ENCODE peak calls at places on chromosome 17, in eight cellular contexts. Y is colonic mucosa; I is ascending aorta; X is fibroblast of lung; S is small intestine; A is effector memory CD4-positive, alpha-beta T cell; V is PC-3; M is sigmoid colon. B is an unnamed sample.

GRCh38 chr17:61689610-61690180 is 98.7 kb upstream of the NACA2 start:
- DNase-seq in I (no peak), M (no peak), A (no peak), Y (no peak), X (peak; percentile 14), V (peak; percentile 43), S (no peak), B (no peak)

GRCh38 chr17:1577186-1577585 is 14.6 kb upstream of the PITPNA start:
- DNase-seq in I (peak; percentile 97), A (no peak), V (peak; percentile 77), Y (peak; percentile 70), M (peak; percentile 96), S (no peak), X (peak; percentile 94), B (no peak)

GRCh38 chr17:1126801-1127550 is 52.8 kb downstream of the ABR start:
- DNase-seq in M (no peak), X (no peak), V (no peak), I (peak; percentile 59), S (no peak), Y (no peak), A (no peak), B (no peak)

GRCh38 chr17:57674894-57675293 is 70.2 kb downstream of the CCDC182 start:
- DNase-seq in M (no peak), Y (peak; percentile 9), I (peak; percentile 63), A (no peak), X (no peak), V (no peak), S (no peak), B (no peak)

GRCh38 chr17:36493956-36494355 is 7.5 kb downstream of the ZNHIT3 start:
- DNase-seq in Y (no peak), M (no peak), I (no peak), S (no peak), V (no peak), A (no peak), X (no peak), B (no peak)

GRCh38 chr17:35433075-35433894 is 985 bp upstream of the SLFN12 start:
- DNase-seq in X (peak; percentile 99), I (peak; percentile 94), M (peak; percentile 93), Y (peak; percentile 67), S (peak; percentile 87), A (no peak), V (peak; percentile 88), B (peak; percentile 98)

GRCh38 chr17:12282056-12282455 is 261.4 kb downstream of the MAP2K4 start:
- DNase-seq in I (no peak), M (no peak), S (no peak), X (peak; percentile 72), A (no peak), Y (no peak), V (peak; percentile 7), B (no peak)

GRCh38 chr17:376936-377863 is 24.6 kb upstream of the RPH3AL start:
- DNase-seq in Y (no peak), S (peak; percentile 26), M (no peak), I (no peak), X (no peak), V (no peak), A (no peak), B (no peak)

GRCh38 chr17:80103686-80104085 is 2.3 kb downstream of the GAA start:
- DNase-seq in S (no peak), I (no peak), Y (no peak), M (no peak), A (no peak), V (no peak), X (no peak), B (no peak)

GRCh38 chr17:57916925-57917858 is 38.0 kb downstream of the CUEDC1 start:
- DNase-seq in Y (no peak), M (no peak), X (no peak), S (no peak), A (no peak), I (no peak), V (peak; percentile 39), B (no peak)

GRCh38 chr17:72515291-72516065 is 394.7 kb downstream of the SOX9 start:
- DNase-seq in S (no peak), M (no peak), X (peak; percentile 50), Y (no peak), V (no peak), A (no peak), I (no peak), B (no peak)

GRCh38 chr17:17342242-17342945 is 39.2 kb downstream of the NT5M start:
- DNase-seq in V (no peak), M (no peak), S (no peak), I (peak; percentile 35), Y (no peak), X (no peak), A (no peak), B (no peak)

GRCh38 chr17:12996357-12996756 is 21.5 kb downstream of the ELAC2 start:
- DNase-seq in Y (no peak), A (no peak), I (no peak), X (no peak), V (no peak), S (no peak), M (peak; percentile 33), B (no peak)

GRCh38 chr17:733743-734142 is 1.3 kb downstream of the TLCD3A start:
- DNase-seq in Y (no peak), I (no peak), A (no peak), V (no peak), S (no peak), X (no peak), M (no peak), B (no peak)

GRCh38 chr17:2723505-2723996 is 12.0 kb upstream of the CLUH start:
- DNase-seq in I (no peak), A (no peak), V (peak; percentile 32), M (no peak), Y (peak; percentile 67), X (no peak), S (peak; percentile 49), B (no peak)

GRCh38 chr17:59842901-59843652 is 49.7 kb downstream of the TUBD1 start:
- DNase-seq in A (peak; percentile 30), I (no peak), X (peak; percentile 97), V (peak; percentile 98), M (peak; percentile 65), S (peak; percentile 81), Y (peak; percentile 76), B (peak; percentile 94)
- H3K4me1 ChIP-seq in A (peaks cover 30% of the 10 kb centered on the region), I (peaks cover 4% of the 10 kb centered on the region), X (peaks cover 10% of the 10 kb centered on the region), V (peaks cover 58% of the 10 kb centered on the region), M (peaks cover 58% of the 10 kb centered on the region), S (no peaks in the 10 kb centered on the region), Y (peaks cover 24% of the 10 kb centered on the region), B (peaks cover 33% of the 10 kb centered on the region)

GRCh38 chr17:50052822-50053653 is 2.9 kb upstream of the ITGA3 start:
- DNase-seq in X (no peak), I (no peak), M (no peak), V (peak; percentile 51), A (no peak), S (peak; percentile 44), Y (peak; percentile 46), B (no peak)
- H3K4me1 ChIP-seq in X (peaks cover 38% of the 10 kb centered on the region), I (peaks cover 12% of the 10 kb centered on the region), M (peaks cover 35% of the 10 kb centered on the region), V (peaks cover 75% of the 10 kb centered on the region), A (peaks cover 11% of the 10 kb centered on the region), S (no peaks in the 10 kb centered on the region), Y (peaks cover 5% of the 10 kb centered on the region), B (peaks cover 70% of the 10 kb centered on the region)

GRCh38 chr17:77570565-77570898 is 388.0 kb upstream of the TNRC6C start:
- DNase-seq in Y (no peak), V (no peak), I (peak; percentile 60), X (no peak), M (no peak), S (no peak), A (no peak), B (no peak)

GRCh38 chr17:77571141-77571540 is 387.4 kb upstream of the TNRC6C start:
- DNase-seq in V (no peak), Y (no peak), S (no peak), A (no peak), X (no peak), M (no peak), I (peak; percentile 56), B (no peak)

GRCh38 chr17:77572065-77572601 is 386.4 kb upstream of the TNRC6C start:
- DNase-seq in S (no peak), A (no peak), X (no peak), Y (no peak), I (peak; percentile 60), M (no peak), V (no peak), B (no peak)

GRCh38 chr17:77571562-77571981 is 386.9 kb upstream of the TNRC6C start:
- DNase-seq in X (peak; percentile 35), S (peak; percentile 34), M (no peak), V (no peak), Y (no peak), A (no peak), I (peak; percentile 64), B (no peak)

DNA sequence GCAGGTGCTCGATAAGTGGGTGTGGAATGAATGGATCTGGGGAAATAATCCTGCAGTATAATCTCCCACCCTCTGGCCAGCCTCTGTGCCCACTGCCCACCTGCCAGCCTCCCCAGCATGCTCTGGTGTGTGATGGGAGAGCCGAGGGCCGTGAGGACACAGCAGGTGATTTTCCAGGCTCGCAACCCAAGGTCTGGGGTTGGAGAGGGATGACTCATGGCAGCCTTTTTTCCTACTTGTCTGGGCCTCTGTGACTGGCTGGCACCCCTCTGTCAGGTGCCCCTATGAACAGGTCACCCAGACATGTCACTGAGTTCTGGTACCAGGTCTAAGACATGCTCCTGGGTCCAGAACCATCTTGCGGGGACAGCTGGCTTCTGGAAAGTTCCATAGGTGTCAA is 385.7 kb upstream of the TNRC6C start:
- DNase-seq in M (no peak), V (no peak), Y (no peak), A (no peak), S (no peak), X (no peak), I (peak; percentile 61), B (no peak)
- H3K4me1 ChIP-seq in M (peaks cover 17% of the 10 kb centered on the region), V (no peaks in the 10 kb centered on the region), Y (no peaks in the 10 kb centered on the region), A (peaks cover 7% of the 10 kb centered on the region), S (no peaks in the 10 kb centered on the region), X (no peaks in the 10 kb centered on the region), I (no peaks in the 10 kb centered on the region), B (no peaks in the 10 kb centered on the region)

DNA sequence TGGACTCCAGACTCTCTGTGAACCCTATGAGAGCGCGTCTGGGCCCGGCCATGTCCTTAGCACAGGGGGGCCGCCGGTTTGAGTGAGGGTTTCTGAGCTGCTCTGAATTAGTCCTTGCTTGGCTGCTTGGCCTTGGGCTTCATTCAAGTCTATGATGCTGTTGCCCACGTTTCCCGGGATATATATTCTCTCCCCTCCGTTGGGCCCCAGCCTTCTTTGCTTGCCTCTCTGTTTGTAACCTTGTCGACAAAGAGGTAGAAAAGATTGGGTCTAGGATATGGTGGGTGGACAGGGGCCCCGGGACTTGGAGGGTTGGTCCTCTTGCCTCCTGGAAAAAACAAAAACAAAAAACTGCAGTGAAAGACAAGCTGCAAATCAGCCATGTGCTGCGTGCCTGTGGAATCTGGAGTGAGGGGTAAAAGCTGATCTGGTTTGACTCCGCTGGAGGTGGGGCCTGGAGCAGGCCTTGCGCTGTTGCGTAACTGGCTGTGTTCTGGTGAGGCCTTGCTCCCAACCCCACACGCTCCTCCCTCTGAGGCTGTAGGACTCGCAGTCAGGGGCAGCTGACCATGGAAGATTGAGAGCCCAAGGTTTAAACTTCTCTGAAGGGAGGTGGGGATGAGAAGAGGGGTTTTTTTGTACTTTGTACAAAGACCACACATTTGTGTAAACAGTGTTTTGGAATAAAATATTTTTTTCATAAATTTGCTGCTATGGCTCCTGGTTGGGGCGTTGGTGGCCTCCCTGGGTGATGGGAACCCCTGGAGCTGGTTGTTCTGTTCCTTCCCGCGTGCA is 23.1 kb downstream of the STAT5A start:
- DNase-seq in A (no peak), V (no peak), X (peak; percentile 97), M (peak; percentile 99), Y (peak; percentile 64), S (no peak), I (peak; percentile 92), B (no peak)
- H3K4me1 ChIP-seq in A (peaks cover 44% of the 10 kb centered on the region), V (no peaks in the 10 kb centered on the region), X (peaks cover 11% of the 10 kb centered on the region), M (peaks cover 43% of the 10 kb centered on the region), Y (peaks cover 4% of the 10 kb centered on the region), S (peaks cover 10% of the 10 kb centered on the region), I (no peaks in the 10 kb centered on the region), B (peaks cover 15% of the 10 kb centered on the region)